ENCODE peak calls at places on chromosome 16, in seven cellular contexts. B is activated CD8-positive, alpha-beta T cell treated with anti-CD3 and anti-CD28 coated beads for 36 hours; J is PC-3; Z is GM23338; I is activated naive CD8-positive, alpha-beta T cell treated with anti-CD3 and anti-CD28 coated beads, Interleukin-2, amount 50 U/mL, for 24 hours; V is activated CD4-positive, alpha-beta T cell treated with anti-CD3 and anti-CD28 coated beads for 36 hours; L is activated CD8-positive, alpha-beta memory T cell treated with anti-CD3 and anti-CD28 coated beads, Interleukin-2, amount 10 ng/mL, durations not matched to agents 7 days and 5 days. Y is an unnamed sample.

GRCh38 chr16:819336-819735 is 18.8 kb upstream of the GNG13 start:
- ATAC-seq in B (peak; percentile 83), V (peak; percentile 83), I (no peak), J (no peak), Z (no peak), L (peak; percentile 81), Y (no peak)

GRCh38 chr16:68368602-68368944 is 57.8 kb downstream of the PRMT7 start:
- ATAC-seq in V (no peak), L (no peak), Z (peak; percentile 3), J (no peak), I (peak; percentile 37), B (peak; percentile 50), Y (peak; percentile 68)

GRCh38 chr16:19136549-19137196 is 22.9 kb downstream of the ITPRIPL2 start:
- ATAC-seq in I (no peak), B (no peak), J (peak; percentile 38), Z (no peak), V (no peak), L (no peak), Y (no peak)

GRCh38 chr16:55575621-55576020 is 9.1 kb downstream of the CAPNS2 start:
- ATAC-seq in Z (no peak), J (no peak), B (no peak), I (no peak), V (no peak), L (no peak), Y (no peak)

GRCh38 chr16:89395150-89396142 is 94.9 kb downstream of the ANKRD11 start:
- ATAC-seq in J (peak; percentile 97), Z (peak; percentile 7), I (no peak), V (no peak), B (no peak), L (no peak), Y (no peak)

GRCh38 chr16:68031951-68032350 is 8.9 kb downstream of the DUS2 start:
- ATAC-seq in V (peak; percentile 60), L (peak; percentile 86), Z (no peak), I (peak; percentile 90), B (peak; percentile 82), J (peak; percentile 67), Y (no peak)

GRCh38 chr16:81543571-81543970 is 99.0 kb downstream of the CMIP start:
- ATAC-seq in B (no peak), I (no peak), Z (no peak), L (no peak), J (peak; percentile 37), V (no peak), Y (no peak)

GRCh38 chr16:937723-938122 is 33.1 kb downstream of the LMF1 start:
- ATAC-seq in J (no peak), B (no peak), V (no peak), L (no peak), Z (no peak), I (no peak), Y (no peak)

Y was measured in stimulated activated memory B cell treated with anti-CD40 and anti-IgM and Interleukin-4, amounts not matched to agents 10 μg/mL and 1 μg/mL and 100 μg/mL, for 72 hours.